ENCODE peak calls at places on chromosomes 6 and 20, in ten cellular contexts. Y, X, Q, A, O, H, K, D, G and I are unnamed samples.

GRCh38 chr6:39471954-39472659 is 149.6 kb upstream of the KCNK16 start:
- DNase-seq in Y (no peak), X (no peak), Q (no peak), A (no peak), O (no peak), H (no peak), K (no peak), D (no peak), G (no peak), I (no peak)

GRCh38 chr6:27374824-27375612 is 13.5 kb upstream of the ZNF391 start:
- DNase-seq in Y (peak), X (peak), Q (peak), A (peak), O (peak), H (no peak), K (peak), D (peak), G (peak), I (peak)

GRCh38 chr6:36594816-36595167 is 630 bp downstream of the SRSF3 start:
- DNase-seq in Y (no peak), X (no peak), Q (no peak), A (no peak), O (no peak), H (no peak), K (peak), D (no peak), G (no peak), I (no peak)

GRCh38 chr6:13664703-13665352 is 46.8 kb downstream of the RANBP9 start:
- DNase-seq in Y (no peak), X (no peak), Q (no peak), A (no peak), O (no peak), H (no peak), K (peak), D (no peak), G (no peak), I (no peak)

GRCh38 chr6:93786474-93787330 is 367.3 kb upstream of the EPHA7 start:
- DNase-seq in Y (no peak), X (no peak), Q (no peak), A (no peak), O (no peak), H (no peak), K (no peak), D (no peak), G (no peak), I (no peak)

GRCh38 chr6:105196076-105196475 is 16.3 kb upstream of the POPDC3 start:
- DNase-seq in Y (no peak), X (no peak), Q (no peak), A (no peak), O (no peak), H (no peak), K (no peak), D (peak), G (no peak), I (no peak)

GRCh38 chr6:4723383-4723782 is 52.8 kb upstream of the CDYL start:
- DNase-seq in Y (no peak), X (no peak), Q (no peak), A (no peak), O (no peak), H (no peak), K (no peak), D (no peak), G (no peak), I (no peak)

GRCh38 chr6:159960485-159960884 is 8.4 kb upstream of the IGF2R start:
- DNase-seq in Y (no peak), X (no peak), Q (no peak), A (no peak), O (no peak), H (no peak), K (no peak), D (no peak), G (no peak), I (no peak)

GRCh38 chr6:76532647-76533046 is 460.2 kb upstream of the IMPG1 start:
- DNase-seq in Y (no peak), X (no peak), Q (no peak), A (no peak), O (no peak), H (no peak), K (no peak), D (no peak), G (no peak), I (no peak)

GRCh38 chr6:133609404-133610270 is 279.3 kb upstream of the TCF21 start:
- DNase-seq in Y (peak), X (no peak), Q (no peak), A (no peak), O (no peak), H (peak), K (peak), D (peak), G (no peak), I (peak)

GRCh38 chr6:152575621-152576150 is 61.5 kb downstream of the SYNE1 start:
- DNase-seq in Y (peak), X (no peak), Q (no peak), A (no peak), O (no peak), H (peak), K (peak), D (no peak), G (no peak), I (no peak)

GRCh38 chr6:94289131-94289530 is 869.8 kb upstream of the EPHA7 start:
- DNase-seq in Y (no peak), X (no peak), Q (no peak), A (no peak), O (no peak), H (no peak), K (no peak), D (no peak), G (no peak), I (no peak)

GRCh38 chr20:60365882-60366281 is 407.7 kb downstream of the CDH26 start:
- DNase-seq in Y (no peak), X (no peak), Q (no peak), A (no peak), O (no peak), H (no peak), K (no peak), D (no peak), G (no peak), I (no peak)

GRCh38 chr6:131761061-131761761 is 46.6 kb upstream of the ENPP1 start:
- DNase-seq in Y (peak), X (no peak), Q (no peak), A (no peak), O (no peak), H (no peak), K (no peak), D (no peak), G (no peak), I (no peak)

GRCh38 chr6:116973992-116974391 is 97.0 kb downstream of the RFX6 start:
- DNase-seq in Y (no peak), X (no peak), Q (peak), A (no peak), O (no peak), H (no peak), K (no peak), D (no peak), G (no peak), I (no peak)

GRCh38 chr6:43278524-43279078 is 19.5 kb upstream of the SLC22A7 start:
- DNase-seq in Y (no peak), X (no peak), Q (no peak), A (no peak), O (no peak), H (no peak), K (no peak), D (no peak), G (no peak), I (no peak)

GRCh38 chr6:3894535-3895302 is 45.5 kb downstream of the FAM50B start:
- DNase-seq in Y (no peak), X (no peak), Q (no peak), A (no peak), O (no peak), H (no peak), K (no peak), D (no peak), G (no peak), I (no peak)

GRCh38 chr6:100549406-100550167 is 84.9 kb upstream of the SIM1 start:
- DNase-seq in Y (no peak), X (no peak), Q (no peak), A (no peak), O (no peak), H (peak), K (peak), D (peak), G (no peak), I (no peak)

GRCh38 chr6:37678078-37678846 is 19.4 kb downstream of the MDGA1 start:
- DNase-seq in Y (no peak), X (no peak), Q (no peak), A (no peak), O (no peak), H (no peak), K (no peak), D (no peak), G (no peak), I (no peak)

GRCh38 chr6:145699462-145699861 is 35.9 kb downstream of the EPM2A start:
- DNase-seq in Y (no peak), X (no peak), Q (no peak), A (no peak), O (no peak), H (no peak), K (peak), D (no peak), G (no peak), I (no peak)

GRCh38 chr6:11197175-11197535 is 35.3 kb downstream of the NEDD9 start:
- DNase-seq in Y (peak), X (no peak), Q (no peak), A (no peak), O (no peak), H (peak), K (peak), D (no peak), G (no peak), I (no peak)

GRCh38 chr20:8152183-8152582 is 20.1 kb downstream of the PLCB1 start:
- DNase-seq in Y (no peak), X (no peak), Q (no peak), A (no peak), O (no peak), H (no peak), K (peak), D (no peak), G (no peak), I (no peak)

GRCh38 chr6:82711992-82712788 is 348.6 kb downstream of the TPBG start:
- DNase-seq in Y (no peak), X (no peak), Q (peak), A (no peak), O (no peak), H (peak), K (peak), D (no peak), G (no peak), I (no peak)

GRCh38 chr6:53530780-53531386 is 14.0 kb downstream of the GCLC start:
- DNase-seq in Y (no peak), X (no peak), Q (no peak), A (no peak), O (no peak), H (no peak), K (no peak), D (peak), G (no peak), I (no peak)

GRCh38 chr6:139407718-139408222 is 33.3 kb upstream of the CITED2 start:
- DNase-seq in Y (peak), X (no peak), Q (no peak), A (no peak), O (no peak), H (peak), K (peak), D (peak), G (no peak), I (no peak)

GRCh38 chr6:35713426-35713825 is 23.4 kb upstream of the ARMC12 start:
- DNase-seq in Y (no peak), X (no peak), Q (no peak), A (no peak), O (no peak), H (no peak), K (no peak), D (no peak), G (no peak), I (no peak)

GRCh38 chr6:39961178-39961577 is 26.9 kb upstream of the MOCS1 start:
- DNase-seq in Y (no peak), X (no peak), Q (peak), A (no peak), O (no peak), H (no peak), K (peak), D (no peak), G (no peak), I (no peak)

GRCh38 chr6:144141470-144141869 is 8.8 kb upstream of the STX11 start:
- DNase-seq in Y (no peak), X (no peak), Q (no peak), A (no peak), O (no peak), H (no peak), K (no peak), D (no peak), G (no peak), I (no peak)

GRCh38 chr6:48535569-48535968 is 424.6 kb upstream of the PTCHD4 start:
- DNase-seq in Y (peak), X (no peak), Q (no peak), A (no peak), O (no peak), H (no peak), K (peak), D (peak), G (no peak), I (no peak)

GRCh38 chr6:38269773-38270172 is 370.0 kb downstream of the BTBD9 start:
- DNase-seq in Y (no peak), X (no peak), Q (no peak), A (no peak), O (no peak), H (no peak), K (no peak), D (no peak), G (no peak), I (no peak)